ENCODE peak calls at places on chromosomes 12 and 14, in ten cellular contexts. C is GM23338, E is transverse colon, K is prostate gland, P is upper lobe of left lung, J is SK-N-SH, R is HepG2, G is H1, Z is K562, S is breast epithelium. V is an unnamed sample. For H3K36me3, the result is how much of the 10 kb centered on the place peaks cover.

GRCh38 chr14:104103061-104104005 is 17.8 kb downstream of the ASPG start:
- DNase-seq in K (no peak), E (peak), S (no peak), P (no peak), J (no peak), R (no peak), G (no peak), C (peak), Z (no peak), V (peak)

GRCh38 chr14:93029911-93030555 is 85.7 kb downstream of the ITPK1 start:
- DNase-seq in Z (no peak), J (no peak), P (no peak), C (no peak), R (no peak), E (no peak), G (no peak), S (no peak), K (no peak), V (no peak)

GRCh38 chr12:127355061-127355820 is 911.7 kb upstream of the TMEM132C start:
- DNase-seq in S (no peak), Z (peak), K (no peak), J (peak), C (peak), E (no peak), R (no peak), P (no peak), G (peak), V (no peak)

GRCh38 chr12:120352117-120352516 is 16.8 kb downstream of the MSI1 start:
- DNase-seq in E (no peak), S (no peak), J (no peak), R (no peak), P (no peak), G (no peak), C (no peak), K (no peak), Z (no peak), V (no peak)

GRCh38 chr14:77212933-77213656 is 31.5 kb downstream of the TMEM63C start:
- DNase-seq in K (peak), G (peak), C (peak), Z (peak), R (peak), E (peak), J (peak), P (peak), S (no peak), V (no peak)

GRCh38 chr14:103308717-103309616 is 25.1 kb upstream of the EIF5 start:
- DNase-seq in J (no peak), E (no peak), Z (peak), K (no peak), C (no peak), P (no peak), S (no peak), R (no peak), G (no peak), V (peak)

GRCh38 chr12:6370994-6371754 is 4.2 kb downstream of the SCNN1A start:
- DNase-seq in E (peak), C (peak), G (peak), J (no peak), Z (peak), R (peak), P (peak), S (no peak), K (peak), V (peak)

GRCh38 chr14:81435578-81436295 is 35.6 kb upstream of the STON2 start:
- DNase-seq in Z (peak), K (no peak), J (peak), C (peak), R (peak), E (peak), P (peak), G (peak), S (no peak), V (peak)

GRCh38 chr12:64716373-64716772 is 42.8 kb downstream of the GNS start:
- DNase-seq in R (no peak), C (no peak), E (no peak), J (no peak), G (no peak), P (no peak), Z (no peak), S (no peak), K (no peak), V (no peak)

GRCh38 chr12:76878045-76878898 is 547 bp downstream of the CSRP2 start:
- DNase-seq in G (peak), E (no peak), R (peak), Z (peak), J (peak), P (peak), C (peak), S (peak), K (peak), V (no peak)

GRCh38 chr12:62654558-62655241 is 188.1 kb downstream of the MON2 start:
- DNase-seq in P (no peak), S (no peak), C (no peak), E (no peak), Z (no peak), G (no peak), R (no peak), J (no peak), K (no peak), V (no peak)

GRCh38 chr12:111997300-111997699 is 15.7 kb downstream of the TMEM116 start:
- DNase-seq in K (no peak), Z (no peak), S (no peak), R (no peak), P (no peak), G (no peak), C (no peak), E (no peak), J (no peak), V (no peak)

GRCh38 chr12:98042668-98043067 is 472.7 kb upstream of the TMPO start:
- DNase-seq in K (no peak), R (no peak), S (no peak), G (no peak), J (no peak), Z (no peak), E (no peak), C (no peak), P (no peak), V (no peak)

GRCh38 chr12:55935742-55936151 is 4.8 kb downstream of the DGKA start:
- DNase-seq in Z (no peak), K (no peak), C (peak), S (no peak), E (no peak), P (no peak), R (no peak), J (no peak), G (no peak), V (peak)

GRCh38 chr12:17203497-17203896 is 597.5 kb upstream of the LMO3 start:
- DNase-seq in Z (no peak), C (no peak), E (no peak), S (no peak), J (no peak), P (no peak), R (no peak), K (no peak), G (no peak), V (no peak)

GRCh38 chr12:89507015-89507824 is 17.4 kb downstream of the GALNT4 start:
- DNase-seq in Z (no peak), K (no peak), G (no peak), J (no peak), E (peak), R (peak), P (no peak), S (no peak), C (no peak), V (no peak)

GRCh38 chr14:64266206-64266605 is 28.0 kb downstream of the ESR2 start:
- DNase-seq in C (no peak), R (no peak), E (no peak), P (no peak), Z (no peak), K (no peak), G (no peak), S (no peak), J (no peak), V (no peak)

GRCh38 chr12:92215358-92215757 is 69.7 kb upstream of the BTG1 start:
- DNase-seq in G (no peak), E (no peak), R (no peak), K (no peak), S (no peak), C (no peak), Z (no peak), J (no peak), P (no peak), V (no peak)

GRCh38 chr14:33273978-33274377 is 335.3 kb downstream of the NPAS3 start:
- DNase-seq in Z (no peak), G (no peak), E (no peak), R (no peak), J (no peak), C (no peak), K (no peak), S (no peak), P (no peak), V (no peak)

GRCh38 chr14:52080171-52080800 is 11.4 kb upstream of the NID2 start:
- DNase-seq in S (no peak), J (no peak), E (no peak), K (no peak), R (no peak), Z (no peak), P (no peak), G (no peak), C (no peak), V (no peak)

GRCh38 chr12:44038411-44038810 is 202.5 kb downstream of the TMEM117 start:
- DNase-seq in Z (no peak), K (no peak), S (no peak), G (no peak), E (no peak), P (no peak), C (no peak), J (no peak), R (no peak), V (no peak)

GRCh38 chr14:34874386-34875030 is 652 bp downstream of the BAZ1A start:
- DNase-seq in S (peak), Z (no peak), P (peak), J (peak), C (peak), K (peak), G (peak), R (peak), E (peak), V (peak)

GRCh38 chr12:97075583-97076268 is 168.7 kb downstream of the NEDD1 start:
- DNase-seq in J (no peak), G (no peak), C (peak), S (no peak), R (no peak), K (no peak), E (no peak), Z (no peak), P (no peak), V (no peak)

GRCh38 chr14:54025661-54026060 is 69.0 kb upstream of the BMP4 start:
- DNase-seq in S (no peak), J (peak), R (peak), G (no peak), P (no peak), C (peak), Z (no peak), E (no peak), K (no peak), V (no peak)

GRCh38 chr12:20483776-20484175 is 115.4 kb downstream of the PDE3A start:
- DNase-seq in C (no peak), K (no peak), P (no peak), J (no peak), R (no peak), E (no peak), G (no peak), S (no peak), Z (no peak), V (no peak)

GRCh38 chr14:62064741-62065323 is 302.6 kb downstream of the SNAPC1 start:
- DNase-seq in E (no peak), G (no peak), J (no peak), Z (no peak), C (no peak), P (no peak), R (no peak), K (no peak), S (no peak), V (no peak)

GRCh38 chr14:32249780-32250179 is 46.7 kb upstream of the RNU6-8 start:
- DNase-seq in C (no peak), K (no peak), R (no peak), S (no peak), P (no peak), Z (no peak), J (no peak), E (no peak), G (no peak), V (no peak)

GRCh38 chr14:99325591-99325990 is 53.6 kb upstream of the BCL11B start:
- DNase-seq in J (peak), R (no peak), G (peak), P (no peak), C (no peak), S (peak), K (no peak), E (no peak), Z (no peak), V (no peak)

GRCh38 chr12:49462103-49462739 is 76.6 kb upstream of the KCNH3 start:
- DNase-seq in E (no peak), Z (no peak), G (no peak), S (no peak), K (no peak), P (peak), C (no peak), R (no peak), J (no peak), V (no peak)

GRCh38 chr12:17950898-17951297 is 139.1 kb downstream of the RERGL start:
- DNase-seq in C (no peak), R (no peak), P (no peak), Z (no peak), J (no peak), K (no peak), E (no peak), S (no peak), G (no peak), V (no peak)

GRCh38 chr14:66495214-66496098 is 9.3 kb downstream of the CCDC196 start:
- DNase-seq in C (peak), G (no peak), R (peak), P (peak), Z (peak), S (peak), K (peak), J (peak), E (peak), V (no peak)

GRCh38 chr12:46473634-46474201 is 101.1 kb upstream of the SLC38A2 start:
- DNase-seq in Z (no peak), C (no peak), J (peak), K (peak), G (no peak), R (peak), E (peak), P (peak), S (peak), V (peak)

GRCh38 chr12:10242539-10242938 is 29.9 kb downstream of the GABARAPL1 start:
- DNase-seq in S (no peak), J (no peak), C (no peak), Z (no peak), R (no peak), G (no peak), K (no peak), E (no peak), P (no peak), V (no peak)

GRCh38 chr12:30969606-30970395 is 43.3 kb downstream of the TSPAN11 start:
- DNase-seq in K (no peak), P (no peak), E (no peak), J (no peak), R (no peak), Z (no peak), C (no peak), G (no peak), S (no peak), V (no peak)

DNA sequence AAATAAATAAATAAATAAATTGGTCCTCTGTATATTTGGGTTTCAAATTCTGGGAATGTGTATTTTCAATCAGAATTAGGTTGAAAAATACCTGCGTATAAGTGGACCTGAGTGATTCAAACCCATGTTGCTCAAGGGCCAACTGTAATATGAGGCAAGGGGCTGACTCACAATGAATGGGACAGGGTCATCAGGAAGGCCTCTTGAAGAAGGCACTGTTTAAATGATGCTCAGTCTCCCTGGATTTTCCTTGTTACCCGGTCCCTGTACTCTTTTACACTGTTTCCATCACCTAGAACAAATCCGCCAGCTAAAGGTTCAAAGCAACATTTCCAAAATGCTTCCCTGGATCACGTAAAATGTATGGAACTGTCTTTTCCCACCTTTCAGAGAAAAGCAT is 3.8 kb downstream of the PSMB5 start:
- DNase-seq in R (no peak), E (no peak), C (no peak), P (no peak), S (no peak), K (no peak), Z (no peak), G (no peak), J (no peak), V (no peak)
- H3K36me3 ChIP-seq in R (half or more), E (under half), C (half or more), P (half or more), S (under half), K (under half), Z (half or more), G (under half), J (under half), V (under half)

DNA sequence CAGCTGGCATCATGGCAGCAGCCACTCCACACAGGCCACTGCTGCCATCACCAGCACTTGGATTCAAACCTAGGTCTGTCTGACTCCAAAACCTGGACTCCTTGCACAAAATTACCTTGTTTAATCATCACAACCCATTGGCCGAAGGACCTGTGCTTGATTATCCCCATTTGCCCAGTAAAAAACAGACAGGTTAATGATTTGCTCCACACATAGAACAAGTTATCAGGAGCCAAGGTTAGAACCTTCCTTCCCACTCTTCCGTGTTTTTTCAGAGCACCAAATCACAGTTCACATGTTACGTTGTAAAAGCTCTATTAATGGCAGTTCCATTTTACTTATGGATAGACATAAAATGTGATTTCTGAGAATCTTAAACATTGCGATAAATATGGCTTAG is 23.5 kb upstream of the CPM start:
- DNase-seq in J (no peak), Z (no peak), K (no peak), S (no peak), P (no peak), E (no peak), R (no peak), C (no peak), G (no peak), V (no peak)
- TF ChIP-seq POLR2AphosphoS5 in J (no peak), Z (no peak), K (no peak), S (no peak), P (no peak), E (no peak), R (no peak), C (no peak), G (no peak), V (no peak)

GRCh38 chr12:106090586-106091411 is 48.0 kb downstream of the NUAK1 start:
- DNase-seq in J (no peak), R (no peak), E (no peak), G (no peak), K (no peak), Z (no peak), C (no peak), S (no peak), P (no peak), V (no peak)

GRCh38 chr12:106086696-106087095 is 52.1 kb downstream of the NUAK1 start:
- DNase-seq in G (no peak), E (no peak), Z (no peak), C (no peak), R (no peak), P (no peak), K (no peak), J (no peak), S (no peak), V (no peak)

GRCh38 chr12:106091421-106091820 is 47.3 kb downstream of the NUAK1 start:
- DNase-seq in C (no peak), P (no peak), J (no peak), R (no peak), E (no peak), Z (no peak), S (no peak), K (no peak), G (no peak), V (no peak)

GRCh38 chr12:106089935-106090334 is 48.8 kb downstream of the NUAK1 start:
- DNase-seq in J (no peak), S (no peak), E (no peak), G (no peak), K (no peak), P (no peak), C (no peak), Z (no peak), R (no peak), V (no peak)

DNA sequence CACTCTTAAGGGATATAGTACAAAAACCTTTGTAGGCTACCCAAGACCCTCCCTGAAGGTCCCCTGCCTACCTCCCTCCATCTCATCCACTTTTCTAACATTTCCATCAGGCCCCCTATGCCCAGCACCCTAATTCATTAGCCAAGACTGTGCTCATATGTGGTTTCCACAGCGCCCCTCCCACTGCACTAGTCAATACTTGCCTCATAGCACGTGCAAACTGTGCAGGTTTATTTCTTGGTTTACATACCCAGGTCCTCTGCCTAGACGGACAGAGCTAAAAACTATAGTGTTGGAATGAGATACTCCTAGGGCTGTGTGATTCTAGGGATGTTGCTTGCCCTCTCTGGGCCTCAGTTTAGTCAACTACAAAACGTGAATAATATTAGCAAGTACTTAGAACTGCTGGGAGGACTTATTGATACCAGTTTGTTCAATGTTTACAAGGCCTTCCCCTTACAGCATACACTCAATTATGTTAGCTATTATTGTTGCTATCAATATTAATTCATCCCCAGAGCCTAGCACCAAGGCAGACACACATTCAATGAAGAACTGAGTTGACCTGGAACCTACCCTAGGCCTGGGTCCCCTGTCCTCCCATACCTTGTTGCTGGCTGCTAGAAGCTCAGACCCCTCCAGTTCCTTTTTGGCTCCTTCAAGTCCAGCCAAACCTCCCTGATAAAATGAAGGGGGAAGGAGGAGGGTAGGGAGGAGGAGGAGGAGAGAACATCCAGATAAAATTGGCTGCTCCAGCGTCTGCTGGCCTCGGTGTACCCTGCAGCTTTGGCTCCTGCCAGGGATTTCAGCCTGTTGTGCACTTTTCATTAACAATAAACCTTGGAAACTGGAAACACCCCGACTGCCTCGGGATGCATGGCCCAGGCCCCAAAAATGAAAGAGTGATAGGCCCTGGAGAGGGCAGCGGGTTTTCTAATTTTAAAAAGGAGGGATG is 50.2 kb downstream of the NUAK1 start:
- DNase-seq in Z (no peak), R (no peak), S (no peak), K (no peak), C (no peak), G (no peak), P (no peak), J (no peak), E (no peak), V (no peak)
- H3K36me3 ChIP-seq in Z (under half), R (under half), S (under half), K (under half), C (under half), G (under half), P (under half), J (under half), E (under half), V (under half)

DNA sequence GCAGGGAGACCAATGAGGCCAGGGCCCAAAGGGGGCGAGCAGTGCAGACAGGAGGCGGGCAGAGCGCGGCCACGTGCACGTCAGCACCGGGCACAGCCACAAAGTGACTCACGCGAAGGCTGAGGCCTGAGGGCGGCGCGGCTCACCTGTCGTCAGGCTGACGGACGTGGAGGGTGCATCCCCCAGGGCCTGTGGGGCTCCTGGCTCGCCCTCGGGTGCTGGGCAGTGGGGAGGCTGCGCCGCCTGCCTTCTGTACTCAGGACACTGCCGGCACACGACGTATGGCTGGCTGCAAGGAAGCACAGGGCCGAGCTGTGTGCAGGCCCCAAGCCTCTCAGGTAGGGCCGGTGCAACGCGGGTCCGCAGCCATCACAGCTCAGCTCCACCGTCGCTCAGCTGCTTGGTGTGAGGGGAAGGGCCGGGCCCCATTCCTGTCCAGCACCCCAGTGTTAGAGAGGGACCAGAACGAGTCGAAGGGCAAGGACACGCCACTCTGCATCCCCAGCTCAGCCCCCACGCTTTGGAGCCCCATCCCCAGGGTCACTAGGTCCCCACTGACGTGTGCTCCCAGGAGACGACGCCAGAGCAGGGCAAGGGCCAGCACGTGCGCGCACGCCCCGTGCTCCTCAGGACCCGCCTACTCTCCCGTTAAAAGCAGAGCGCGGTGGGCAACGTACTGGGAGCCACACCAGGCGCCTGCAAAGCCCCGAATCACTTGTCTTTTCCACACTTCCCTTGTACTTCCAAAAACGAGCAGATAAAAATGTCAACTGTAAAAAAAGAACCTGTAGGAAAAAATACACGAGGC is 24.8 kb upstream of the GOLGA3 start:
- DNase-seq in Z (no peak), K (no peak), G (no peak), R (no peak), C (no peak), S (no peak), J (no peak), E (no peak), P (no peak), V (no peak)
- TF ChIP-seq POLR2AphosphoS5 in Z (no peak), K (no peak), G (no peak), R (no peak), C (no peak), S (no peak), J (no peak), E (no peak), P (no peak), V (no peak)

V was measured in spleen.